ENCODE peak calls at places on chromosome 10, in seven cellular contexts. One of them, this sample, is unnamed.

GRCh38 chr10:87547734-87548311 is 43.1 kb downstream of the MINPP1 start:
- DNase-seq in pancreas: no peak
- DNase-seq in NCI-H2029: no peak
- DNase-seq in cardiac muscle cell: no peak
- DNase-seq in sciatic nerve: no peak
- DNase-seq in uterus: no peak
- DNase-seq in fibroblast of gingiva: peak
- DNase-seq in this sample: peak

GRCh38 chr10:102802920-102803534 is 34.2 kb downstream of the CYP17A1 start:
- DNase-seq in pancreas: no peak
- DNase-seq in NCI-H2029: no peak
- DNase-seq in cardiac muscle cell: no peak
- DNase-seq in sciatic nerve: no peak
- DNase-seq in uterus: peak
- DNase-seq in fibroblast of gingiva: peak
- DNase-seq in this sample: peak

GRCh38 chr10:30915141-30915540 is 116.5 kb downstream of the ZNF438 start:
- DNase-seq in pancreas: no peak
- DNase-seq in NCI-H2029: no peak
- DNase-seq in cardiac muscle cell: no peak
- DNase-seq in sciatic nerve: no peak
- DNase-seq in uterus: no peak
- DNase-seq in fibroblast of gingiva: peak
- DNase-seq in this sample: no peak

GRCh38 chr10:5551531-5552375 is 27.0 kb downstream of the CALML3 start:
- DNase-seq in pancreas: no peak
- DNase-seq in NCI-H2029: no peak
- DNase-seq in cardiac muscle cell: no peak
- DNase-seq in sciatic nerve: peak
- DNase-seq in uterus: no peak
- DNase-seq in fibroblast of gingiva: no peak
- DNase-seq in this sample: no peak

GRCh38 chr10:131615150-131615549 is 285.7 kb upstream of the PPP2R2D start:
- DNase-seq in pancreas: no peak
- DNase-seq in NCI-H2029: no peak
- DNase-seq in cardiac muscle cell: no peak
- DNase-seq in sciatic nerve: no peak
- DNase-seq in uterus: no peak
- DNase-seq in fibroblast of gingiva: no peak
- DNase-seq in this sample: no peak

GRCh38 chr10:123150229-123150985 is 2.5 kb downstream of the HMX2 start:
- DNase-seq in pancreas: no peak
- DNase-seq in NCI-H2029: no peak
- DNase-seq in cardiac muscle cell: no peak
- DNase-seq in sciatic nerve: no peak
- DNase-seq in uterus: peak
- DNase-seq in fibroblast of gingiva: no peak
- DNase-seq in this sample: no peak

GRCh38 chr10:124416733-124417132 is 2.0 kb downstream of the OAT start:
- DNase-seq in pancreas: peak
- DNase-seq in NCI-H2029: no peak
- DNase-seq in cardiac muscle cell: no peak
- DNase-seq in sciatic nerve: no peak
- DNase-seq in uterus: no peak
- DNase-seq in fibroblast of gingiva: peak
- DNase-seq in this sample: peak

GRCh38 chr10:110636572-110636931 is 7.6 kb upstream of the RBM20 start:
- DNase-seq in pancreas: no peak
- DNase-seq in NCI-H2029: no peak
- DNase-seq in cardiac muscle cell: no peak
- DNase-seq in sciatic nerve: no peak
- DNase-seq in uterus: no peak
- DNase-seq in fibroblast of gingiva: no peak
- DNase-seq in this sample: no peak

GRCh38 chr10:69468771-69469129 is 17.5 kb downstream of the TSPAN15 start:
- DNase-seq in pancreas: no peak
- DNase-seq in NCI-H2029: no peak
- DNase-seq in cardiac muscle cell: no peak
- DNase-seq in sciatic nerve: no peak
- DNase-seq in uterus: no peak
- DNase-seq in fibroblast of gingiva: no peak
- DNase-seq in this sample: no peak

GRCh38 chr10:70425096-70425495 is 16.4 kb downstream of the NODAL start:
- DNase-seq in pancreas: no peak
- DNase-seq in NCI-H2029: no peak
- DNase-seq in cardiac muscle cell: no peak
- DNase-seq in sciatic nerve: no peak
- DNase-seq in uterus: no peak
- DNase-seq in fibroblast of gingiva: no peak
- DNase-seq in this sample: no peak

GRCh38 chr10:58662314-58662713 is 149.6 kb downstream of the BICC1 start:
- DNase-seq in pancreas: no peak
- DNase-seq in NCI-H2029: no peak
- DNase-seq in cardiac muscle cell: no peak
- DNase-seq in sciatic nerve: no peak
- DNase-seq in uterus: no peak
- DNase-seq in fibroblast of gingiva: peak
- DNase-seq in this sample: peak